ENCODE peak calls at places on chromosomes 3 and 15, in eight cellular contexts. M, W, Q, F, N, L, A and T are unnamed samples.

GRCh38 chr3:73808862-73809509 is 184.2 kb upstream of the PDZRN3 start:
- DNase-seq in N (no peak), M (no peak), A (no peak), F (no peak), W (no peak), Q (no peak), L (no peak), T (peak; percentile 7)

GRCh38 chr15:41870689-41871081 is 23.2 kb downstream of the SPTBN5 start:
- DNase-seq in A (peak; percentile 75), Q (no peak), M (no peak), L (peak; percentile 76), F (peak; percentile 68), N (no peak), W (no peak), T (peak; percentile 63)

GRCh38 chr15:56160966-56161365 is 82.7 kb downstream of the RFX7 start:
- DNase-seq in A (peak; percentile 26), W (no peak), Q (no peak), N (no peak), L (no peak), F (no peak), M (peak; percentile 9), T (no peak)

GRCh38 chr3:135966875-135967274 is 1.3 kb downstream of the PPP2R3A start:
- DNase-seq in N (no peak), Q (no peak), W (no peak), A (no peak), M (no peak), F (no peak), L (peak; percentile 26), T (no peak)

GRCh38 chr3:114645392-114645791 is 351.6 kb downstream of the TIGIT start:
- DNase-seq in N (no peak), L (peak; percentile 56), M (peak; percentile 31), A (peak; percentile 38), Q (no peak), F (no peak), W (no peak), T (no peak)

GRCh38 chr15:49855917-49856637 is 235.2 kb downstream of the DTWD1 start:
- DNase-seq in Q (peak; percentile 56), L (peak; percentile 68), M (peak; percentile 100), A (peak; percentile 98), N (no peak), F (no peak), W (no peak), T (peak; percentile 92)

GRCh38 chr15:60338810-60339209 is 59.0 kb downstream of the ANXA2 start:
- DNase-seq in Q (no peak), L (no peak), M (no peak), W (no peak), N (no peak), A (no peak), F (no peak), T (no peak)

GRCh38 chr3:194140520-194141414 is 4.8 kb downstream of the HES1 start:
- DNase-seq in W (peak; percentile 90), M (peak; percentile 48), Q (no peak), F (no peak), A (peak; percentile 66), L (peak; percentile 73), N (peak; percentile 77), T (peak; percentile 75)

GRCh38 chr3:148992027-148992634 is 791 bp downstream of the GYG1 start:
- DNase-seq in M (peak; percentile 38), F (peak; percentile 35), L (peak; percentile 33), A (peak; percentile 36), Q (peak; percentile 43), N (peak; percentile 70), W (peak; percentile 90), T (peak; percentile 37)

GRCh38 chr3:114178770-114179368 is at the start of gene DRD3:
- DNase-seq in N (no peak), W (no peak), A (peak; percentile 56), F (no peak), Q (no peak), M (peak; percentile 31), L (peak; percentile 59), T (peak; percentile 40)

GRCh38 chr3:110015231-110015963 is 678.1 kb upstream of the DPPA4 start:
- DNase-seq in A (no peak), M (no peak), F (no peak), W (no peak), N (no peak), Q (no peak), L (no peak), T (no peak)

GRCh38 chr3:158573714-158574113 is 2.7 kb downstream of the MLF1 start:
- DNase-seq in L (no peak), W (no peak), Q (no peak), F (no peak), A (peak; percentile 5), M (no peak), N (no peak), T (no peak)
- TF ChIP-seq CTCF in L (no peak), W (no peak), Q (no peak), F (no peak), A (no peak), M (no peak), N (no peak), T (no peak)

GRCh38 chr3:66407281-66408218 is 93.3 kb downstream of the LRIG1 start:
- DNase-seq in F (peak; percentile 69), L (peak; percentile 53), W (peak; percentile 84), Q (peak; percentile 38), M (peak; percentile 40), N (peak; percentile 84), A (peak; percentile 63), T (peak; percentile 69)
- TF ChIP-seq CTCF in F (peak; percentile 78), L (peak; percentile 94), W (peak; percentile 82), Q (peak; percentile 84), M (peak; percentile 94), N (peak; percentile 91), A (peak; percentile 94), T (peak; percentile 94)

DNA sequence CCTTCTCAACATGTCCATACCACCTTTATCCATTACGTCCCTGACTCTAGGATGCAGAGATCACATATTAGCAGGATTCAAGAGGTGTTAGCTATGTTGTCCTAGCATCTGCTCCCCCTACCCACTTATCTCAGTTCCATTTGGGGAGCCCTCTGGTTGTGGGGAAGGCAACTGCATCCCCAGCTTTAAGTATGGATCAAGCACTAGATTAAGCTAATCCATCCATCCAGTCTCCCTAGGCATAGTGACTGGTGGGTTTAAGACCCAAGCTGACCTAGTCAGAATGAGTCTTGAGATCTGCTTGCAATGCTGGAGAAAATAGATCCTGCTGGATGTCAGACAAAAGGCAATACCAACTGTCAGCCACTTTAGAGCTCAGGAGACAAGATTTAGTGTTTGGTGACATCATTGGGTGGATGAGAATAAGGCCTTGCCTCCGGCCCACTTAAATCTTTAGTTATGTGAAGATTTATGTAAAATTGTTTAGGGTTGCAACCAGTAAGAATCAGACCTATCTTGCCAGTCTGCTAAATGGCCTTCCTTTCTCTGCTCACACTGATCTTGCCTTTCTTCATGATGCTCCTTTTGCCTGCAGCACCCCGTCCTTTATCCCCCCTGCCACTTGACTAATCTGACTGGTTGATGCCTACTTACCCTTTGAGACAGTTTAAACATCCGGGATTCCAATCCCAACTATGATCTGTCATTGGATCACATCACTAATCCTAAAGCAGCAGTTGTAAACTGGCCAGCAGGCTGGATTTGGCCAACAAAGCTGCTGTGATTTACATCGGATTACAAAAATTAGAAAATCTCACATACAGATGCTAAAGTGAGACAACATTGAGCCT is 2.1 kb upstream of the ISY1 start:
- DNase-seq in L (no peak), N (no peak), Q (peak; percentile 29), F (no peak), W (no peak), A (no peak), M (no peak), T (peak; percentile 40)
- TF ChIP-seq CTCF in L (peak; percentile 35), N (no peak), Q (peak; percentile 26), F (no peak), W (no peak), A (peak; percentile 27), M (peak; percentile 34), T (peak; percentile 24)

GRCh38 chr3:192570757-192571156 is 156.6 kb downstream of the FGF12 start:
- DNase-seq in M (no peak), W (no peak), L (peak; percentile 24), Q (no peak), A (peak; percentile 21), N (no peak), F (no peak), T (peak; percentile 29)

GRCh38 chr3:192570315-192570714 is 157.0 kb downstream of the FGF12 start:
- DNase-seq in A (no peak), M (no peak), F (no peak), W (no peak), N (no peak), L (no peak), Q (no peak), T (no peak)

GRCh38 chr3:192564611-192565010 is 162.7 kb downstream of the FGF12 start:
- DNase-seq in N (no peak), A (no peak), F (no peak), L (no peak), W (no peak), Q (no peak), M (peak; percentile 5), T (no peak)

GRCh38 chr3:192563417-192563816 is 163.9 kb downstream of the FGF12 start:
- DNase-seq in L (no peak), F (no peak), M (no peak), W (no peak), A (no peak), N (no peak), Q (no peak), T (no peak)

DNA sequence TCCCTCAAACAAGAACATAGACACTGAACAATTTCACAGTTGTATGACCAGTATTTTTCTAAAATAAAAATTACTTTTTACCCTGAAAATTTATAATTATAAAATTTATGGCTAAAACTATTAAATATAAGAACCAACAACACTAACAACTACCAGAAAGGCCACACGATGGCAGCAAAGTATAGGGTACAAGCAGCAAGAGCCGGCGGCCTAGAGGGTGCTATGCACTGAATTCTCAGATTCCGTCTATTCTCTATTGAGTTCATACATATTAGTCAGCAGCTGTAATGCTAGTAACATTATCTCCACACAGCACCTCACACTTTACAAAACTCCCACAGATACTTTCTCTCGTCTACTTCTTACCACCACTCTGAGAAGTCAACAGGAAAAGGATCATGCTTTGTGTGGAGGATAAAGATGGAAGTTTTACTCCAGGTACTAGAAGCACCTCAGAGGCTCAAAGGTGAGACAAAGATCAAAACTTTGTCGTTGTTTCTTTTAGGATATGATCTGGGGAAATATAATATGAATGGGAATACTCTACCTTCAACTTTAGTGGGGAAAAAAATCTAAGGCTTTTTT is 160.5 kb downstream of the FGF12 start:
- DNase-seq in A (peak; percentile 91), M (peak; percentile 84), Q (peak; percentile 54), F (peak; percentile 28), N (peak; percentile 68), L (peak; percentile 86), W (peak; percentile 71), T (peak; percentile 74)
- TF ChIP-seq CTCF in A (peak; percentile 60), M (peak; percentile 76), Q (peak; percentile 7), F (peak; percentile 37), N (peak; percentile 62), L (peak; percentile 65), W (peak; percentile 66), T (peak; percentile 78)

DNA sequence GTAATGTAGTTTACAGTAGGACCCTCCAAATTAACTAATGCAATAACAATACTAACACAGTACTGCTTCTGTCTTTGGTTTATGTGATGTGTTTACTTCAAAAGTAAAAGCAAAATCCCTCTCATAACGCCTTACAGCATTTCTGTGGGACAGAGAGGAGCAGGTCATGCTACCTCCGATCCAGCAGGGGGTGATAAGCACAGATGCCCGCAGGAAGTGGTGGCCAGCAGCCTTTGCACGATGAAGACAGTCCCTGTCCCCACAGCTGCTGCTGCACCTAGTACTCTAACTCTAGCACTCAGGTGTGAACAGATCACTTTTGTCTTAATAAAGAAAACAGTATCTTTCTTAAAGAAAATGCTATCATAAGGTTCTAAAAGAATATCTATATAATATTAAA is 38.3 kb downstream of the ANO10 start:
- DNase-seq in W (no peak), F (no peak), M (no peak), N (no peak), A (no peak), Q (no peak), L (no peak), T (no peak)
- TF ChIP-seq CTCF in W (no peak), F (no peak), M (no peak), N (no peak), A (peak; percentile 15), Q (no peak), L (peak; percentile 7), T (no peak)

GRCh38 chr3:196198771-196199753 is 12.1 kb downstream of the ZDHHC19 start:
- DNase-seq in N (no peak), F (no peak), A (peak; percentile 25), L (no peak), W (peak; percentile 52), Q (no peak), M (no peak), T (peak; percentile 38)
- TF ChIP-seq CTCF in N (no peak), F (no peak), A (peak; percentile 16), L (peak; percentile 20), W (no peak), Q (peak; percentile 7), M (peak; percentile 15), T (peak; percentile 8)